ENCODE peak calls at places on chromosomes 11 and 22, in ten cellular contexts. O is T follicular helper cell; A is AG20443; T is stimulated activated CD4-positive, alpha-beta T cell treated with anti-CD3 and anti-CD28 coated beads, TNF-alpha, amount 100 ng/mL, for 24 hours; H is amniotic stem cell; B is stimulated activated CD8-positive, alpha-beta memory T cell treated with anti-CD3 and anti-CD28 coated beads, Interleukin-7, amount 100 ng/mL, for 24 hours; I is ELF-1; S is astrocyte of the hippocampus; D is neuronal stem cell; U is iPS DF 6.9. V is an unnamed sample.

GRCh38 chr11:74466916-74467885 is at the start of gene KCNE3:
- DNase-seq in D (no peak), B (no peak), S (peak), I (peak), O (no peak), H (no peak), U (no peak), T (no peak), A (peak), V (no peak)

GRCh38 chr11:128522943-128523518 is 64.3 kb downstream of the ETS1 start:
- DNase-seq in A (no peak), B (no peak), S (no peak), T (peak), U (no peak), O (peak), D (no peak), H (no peak), I (no peak), V (peak)

GRCh38 chr11:133443361-133443760 is 88.9 kb downstream of the OPCML start:
- DNase-seq in O (no peak), B (no peak), U (no peak), T (no peak), A (no peak), D (no peak), I (no peak), S (no peak), H (no peak), V (no peak)

GRCh38 chr11:81033779-81034550 is 1593.1 kb upstream of the TENM4 start:
- DNase-seq in U (no peak), B (no peak), I (no peak), S (peak), D (no peak), H (no peak), A (no peak), O (no peak), T (no peak), V (no peak)

GRCh38 chr22:29524440-29525191 is 28.9 kb downstream of the THOC5 start:
- DNase-seq in O (no peak), H (no peak), A (peak), D (no peak), I (peak), U (peak), T (peak), S (peak), B (no peak), V (peak)

GRCh38 chr11:129853508-129854228 is 38.0 kb downstream of the TMEM45B start:
- DNase-seq in S (peak), H (no peak), T (peak), U (no peak), O (peak), D (no peak), I (no peak), A (no peak), B (peak), V (peak)

GRCh38 chr22:40196628-40197027 is 18.9 kb downstream of the TNRC6B start:
- DNase-seq in U (no peak), T (peak), B (no peak), O (no peak), I (no peak), A (peak), S (peak), D (no peak), H (peak), V (no peak)

GRCh38 chr11:16981651-16982194 is 32.5 kb downstream of the PLEKHA7 start:
- DNase-seq in B (no peak), T (no peak), A (peak), O (no peak), H (no peak), U (no peak), S (peak), D (peak), I (peak), V (no peak)

GRCh38 chr11:37560346-37560745 is 962.3 kb upstream of the RAG2 start:
- DNase-seq in A (no peak), D (no peak), H (no peak), S (no peak), B (no peak), O (no peak), U (no peak), I (no peak), T (no peak), V (no peak)

GRCh38 chr11:29328961-29329441 is 687.8 kb downstream of the KCNA4 start:
- DNase-seq in H (peak), U (no peak), O (no peak), B (no peak), T (no peak), I (no peak), A (peak), D (peak), S (peak), V (no peak)

GRCh38 chr22:18965526-18966421 is 29.7 kb upstream of the PRODH start:
- DNase-seq in D (no peak), I (no peak), H (no peak), O (no peak), A (no peak), U (no peak), T (no peak), B (no peak), S (no peak), V (no peak)

GRCh38 chr11:59182457-59183151 is 10.7 kb downstream of the DTX4 start:
- DNase-seq in A (no peak), T (no peak), I (peak), S (no peak), B (no peak), H (no peak), U (no peak), D (no peak), O (no peak), V (no peak)

GRCh38 chr11:109733245-109733644 is 311.3 kb downstream of the C11orf87 start:
- DNase-seq in T (no peak), I (no peak), H (no peak), B (no peak), D (no peak), S (peak), O (no peak), A (peak), U (no peak), V (no peak)

GRCh38 chr22:17628304-17629166 is at the start of gene ATP6V1E1:
- DNase-seq in A (peak), U (peak), B (peak), T (peak), S (peak), O (peak), I (peak), H (peak), D (peak), V (peak)

GRCh38 chr11:44750440-44751005 is 23.8 kb downstream of the TSPAN18 start:
- DNase-seq in B (no peak), D (no peak), I (no peak), A (no peak), O (no peak), H (no peak), T (no peak), U (no peak), S (no peak), V (no peak)

GRCh38 chr22:49642741-49643140 is 184.9 kb downstream of the BRD1 start:
- DNase-seq in S (no peak), H (no peak), O (no peak), I (no peak), B (no peak), U (no peak), T (no peak), A (no peak), D (no peak), V (no peak)

GRCh38 chr22:42960146-42960509 is 54.8 kb downstream of the PACSIN2 start:
- DNase-seq in A (no peak), B (no peak), O (no peak), H (no peak), S (no peak), U (no peak), I (no peak), D (no peak), T (no peak), V (no peak)

GRCh38 chr11:130782361-130783221 is 133.7 kb downstream of the SNX19 start:
- DNase-seq in D (no peak), S (peak), T (no peak), H (no peak), O (no peak), U (no peak), B (no peak), I (peak), A (peak), V (no peak)

GRCh38 chr22:41619979-41620645 is 731 bp downstream of the DESI1 start:
- DNase-seq in H (no peak), D (peak), I (peak), S (peak), A (peak), B (no peak), U (no peak), O (peak), T (peak), V (peak)

GRCh38 chr11:34619062-34619516 is 1.8 kb upstream of the EHF start:
- DNase-seq in A (no peak), O (no peak), D (no peak), I (peak), U (no peak), S (no peak), B (no peak), T (no peak), H (no peak), V (no peak)

GRCh38 chr22:36823177-36823839 is 6.5 kb upstream of the PVALB start:
- DNase-seq in U (no peak), S (peak), H (no peak), B (no peak), O (no peak), A (peak), I (peak), T (no peak), D (no peak), V (no peak)

GRCh38 chr22:22460635-22461034 is 47.9 kb downstream of the ZNF280B start:
- DNase-seq in T (no peak), D (no peak), B (no peak), O (no peak), H (no peak), S (no peak), U (no peak), I (no peak), A (no peak), V (no peak)

V was measured in activated CD8-positive, alpha-beta T cell treated with anti-CD3 and anti-CD28 coated beads, Interleukin-2, amount 10 ng/mL, durations not matched to agents 7 days and 5 days.